ENCODE peak calls at places on chromosomes 16 and 17, in five cellular contexts. I is dorsolateral prefrontal cortex, U is AG04450, Y is neural progenitor cell, J is cardiac muscle cell. A is an unnamed sample.

GRCh38 chr16:12171206-12171605 is 194.7 kb downstream of the SNX29 start:
- DNase-seq in I (no peak), U (peak), Y (no peak), J (no peak), A (no peak)

GRCh38 chr16:11319529-11320146 is 25.6 kb upstream of the RMI2 start:
- DNase-seq in I (no peak), U (no peak), Y (no peak), J (no peak), A (no peak)

GRCh38 chr17:10116267-10116666 is 82.1 kb downstream of the GAS7 start:
- DNase-seq in I (no peak), U (no peak), Y (no peak), J (no peak), A (no peak)

GRCh38 chr16:68363847-68364600 is 53.2 kb downstream of the PRMT7 start:
- DNase-seq in I (no peak), U (no peak), Y (no peak), J (no peak), A (no peak)

GRCh38 chr17:16915752-16916556 is 56.0 kb downstream of the TNFRSF13B start:
- DNase-seq in I (peak), U (peak), Y (peak), J (peak), A (no peak)

GRCh38 chr17:15414502-15415348 is 52.7 kb downstream of the CDRT4 start:
- DNase-seq in I (no peak), U (no peak), Y (peak), J (peak), A (no peak)

GRCh38 chr16:832652-833336 is 32.3 kb upstream of the GNG13 start:
- DNase-seq in I (no peak), U (no peak), Y (no peak), J (no peak), A (no peak)

GRCh38 chr17:66975614-66976378 is 11.3 kb downstream of the CACNG4 start:
- DNase-seq in I (no peak), U (no peak), Y (peak), J (no peak), A (no peak)

GRCh38 chr17:1899403-1900000 is 69.7 kb downstream of the RPA1 start:
- DNase-seq in I (no peak), U (no peak), Y (no peak), J (no peak), A (no peak)

GRCh38 chr17:1203111-1203966 is 23.6 kb upstream of the ABR start:
- DNase-seq in I (no peak), U (no peak), Y (peak), J (peak), A (peak)

GRCh38 chr17:34499576-34499975 is 79.8 kb upstream of the TMEM132E start:
- DNase-seq in I (no peak), U (no peak), Y (peak), J (peak), A (peak)

GRCh38 chr17:3534881-3535252 is 22.7 kb downstream of the TRPV3 start:
- DNase-seq in I (no peak), U (no peak), Y (peak), J (peak), A (peak)

GRCh38 chr16:17358350-17358749 is 112.4 kb downstream of the XYLT1 start:
- DNase-seq in I (no peak), U (no peak), Y (no peak), J (no peak), A (no peak)

GRCh38 chr16:47051031-47051430 is 77.6 kb upstream of the DNAJA2 start:
- DNase-seq in I (no peak), U (no peak), Y (no peak), J (no peak), A (no peak)

GRCh38 chr16:1158456-1159324 is 5.8 kb downstream of the CACNA1H start:
- DNase-seq in I (no peak), U (no peak), Y (no peak), J (no peak), A (no peak)

GRCh38 chr16:275041-275621 is 613 bp downstream of the RGS11 start:
- DNase-seq in I (no peak), U (no peak), Y (peak), J (peak), A (no peak)

DNA sequence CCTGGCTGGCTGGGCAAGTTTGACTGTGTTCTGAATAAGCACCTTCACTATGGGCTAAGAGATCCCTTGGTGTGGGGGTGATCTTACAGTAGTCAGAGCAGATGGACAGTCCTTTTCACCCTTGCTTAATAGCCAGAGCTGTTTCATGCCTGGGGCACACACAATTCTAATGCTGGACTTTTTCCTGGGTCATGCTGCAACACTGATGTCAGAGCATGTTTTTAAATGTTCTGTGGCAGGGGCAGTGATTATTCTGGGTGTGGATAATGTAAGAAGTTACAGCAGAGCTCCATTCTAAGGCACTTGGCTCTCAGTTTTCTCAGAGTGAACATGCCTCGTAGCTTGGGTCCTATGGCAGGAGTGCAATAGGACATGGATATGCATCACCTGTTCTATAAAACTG is 4.0 kb upstream of the CD68 start:
- DNase-seq in I (no peak), U (no peak), Y (no peak), J (no peak), A (no peak)
- H3K4me3 ChIP-seq in I (peak), U (peak), Y (peak), J (no peak), A (peak)

GRCh38 chr16:73615256-73615655 is 567.3 kb upstream of the ZFHX3 start:
- DNase-seq in I (no peak), U (no peak), Y (no peak), J (no peak), A (no peak)
- TF ChIP-seq CTCF in I (no peak), U (no peak), Y (no peak), J (no peak), A (no peak)

GRCh38 chr16:86101135-86101911 is 202.4 kb downstream of the IRF8 start:
- DNase-seq in I (no peak), U (no peak), Y (no peak), J (no peak), A (no peak)
- H3K4me3 ChIP-seq in I (no peak), U (no peak), Y (no peak), J (no peak), A (no peak)

GRCh38 chr17:48663134-48663924 is 37.2 kb upstream of the HOXB9 start:
- DNase-seq in I (no peak), U (no peak), Y (no peak), J (no peak), A (no peak)
- TF ChIP-seq CTCF in I (no peak), U (no peak), Y (peak), J (peak), A (peak)

GRCh38 chr16:53581784-53582183 is 78.8 kb upstream of the AKTIP start:
- DNase-seq in I (no peak), U (no peak), Y (no peak), J (no peak), A (no peak)
- H3K4me3 ChIP-seq in I (no peak), U (no peak), Y (no peak), J (no peak), A (no peak)

A was measured in astrocyte of the spinal cord.